ENCODE peak calls at places on chromosomes 3 and 15, in eight cellular contexts. Y is GM23338, W is NT2/D1, F is right atrium auricular region, L is stomach, C is thyroid gland, U is heart right ventricle, B is choroid plexus epithelial cell. O is an unnamed sample.
A peak's percentile ranks its signal among the peaks of the same experiment; 100 is the strongest.

GRCh38 chr3:192727032-192727847 is at the start of gene FGF12:
- DNase-seq in Y (peak; percentile 96), W (peak; percentile 84), F (peak; percentile 77), L (peak; percentile 55), C (peak; percentile 75), U (peak; percentile 87), B (peak; percentile 12), O (peak; percentile 16)

GRCh38 chr3:69086133-69086722 is 1.5 kb downstream of the ARL6IP5 start:
- DNase-seq in Y (no peak), W (no peak), F (peak; percentile 97), L (peak; percentile 92), C (peak; percentile 80), U (peak; percentile 84), B (peak; percentile 97), O (peak; percentile 91)

GRCh38 chr3:59690886-59691285 is 641.1 kb upstream of the CFAP20DC start:
- DNase-seq in Y (no peak), W (no peak), F (no peak), L (no peak), C (no peak), U (no peak), B (no peak), O (no peak)

GRCh38 chr3:14918356-14918860 is 29.0 kb upstream of the NR2C2 start:
- DNase-seq in Y (no peak), W (no peak), F (no peak), L (no peak), C (no peak), U (no peak), B (no peak), O (no peak)

GRCh38 chr15:100903191-100903590 is 16.0 kb upstream of the LRRK1 start:
- DNase-seq in Y (no peak), W (no peak), F (no peak), L (no peak), C (no peak), U (no peak), B (no peak), O (no peak)

GRCh38 chr3:10600159-10601125 is 95.1 kb upstream of the ATP2B2 start:
- DNase-seq in Y (no peak), W (no peak), F (no peak), L (no peak), C (no peak), U (no peak), B (no peak), O (no peak)

GRCh38 chr15:43776718-43777292 is at the start of gene ELL3:
- DNase-seq in Y (peak; percentile 80), W (peak; percentile 30), F (no peak), L (peak; percentile 84), C (peak; percentile 78), U (peak; percentile 83), B (peak; percentile 52), O (peak; percentile 73)

GRCh38 chr3:71930056-71930991 is 145.4 kb upstream of the PROK2 start:
- DNase-seq in Y (peak; percentile 82), W (peak; percentile 35), F (no peak), L (no peak), C (no peak), U (no peak), B (peak; percentile 74), O (peak; percentile 53)

GRCh38 chr3:126781406-126781805 is 77.4 kb downstream of the CHCHD6 start:
- DNase-seq in Y (no peak), W (no peak), F (no peak), L (no peak), C (no peak), U (no peak), B (no peak), O (no peak)

GRCh38 chr3:101170047-101170771 is 150.2 kb downstream of the IMPG2 start:
- DNase-seq in Y (no peak), W (no peak), F (no peak), L (no peak), C (no peak), U (no peak), B (no peak), O (no peak)

GRCh38 chr3:114121996-114122709 is 56.7 kb downstream of the DRD3 start:
- DNase-seq in Y (no peak), W (peak; percentile 36), F (no peak), L (no peak), C (peak; percentile 3), U (no peak), B (peak; percentile 58), O (peak; percentile 18)

GRCh38 chr15:57559875-57560274 is 31.8 kb upstream of the MYZAP start:
- DNase-seq in Y (peak; percentile 81), W (peak; percentile 43), F (peak; percentile 81), L (peak; percentile 84), C (peak; percentile 68), U (peak; percentile 73), B (peak; percentile 48), O (peak; percentile 61)

GRCh38 chr15:38378162-38378560 is 75.8 kb upstream of the FAM98B start:
- DNase-seq in Y (no peak), W (no peak), F (peak; percentile 74), L (peak; percentile 69), C (peak; percentile 7), U (peak; percentile 66), B (peak; percentile 67), O (peak; percentile 20)

GRCh38 chr15:96348112-96349027 is 17.9 kb downstream of the NR2F2 start:
- DNase-seq in Y (peak; percentile 66), W (no peak), F (no peak), L (no peak), C (no peak), U (no peak), B (peak; percentile 68), O (no peak)

GRCh38 chr15:77493324-77493907 is 72.7 kb downstream of the HMG20A start:
- DNase-seq in Y (no peak), W (no peak), F (no peak), L (no peak), C (no peak), U (no peak), B (peak; percentile 28), O (no peak)

GRCh38 chr15:93614446-93615104 is 525.6 kb upstream of the RGMA start:
- DNase-seq in Y (no peak), W (no peak), F (no peak), L (no peak), C (no peak), U (peak; percentile 60), B (no peak), O (no peak)

GRCh38 chr3:58466899-58467563 is 24.9 kb upstream of the KCTD6 start:
- DNase-seq in Y (no peak), W (no peak), F (no peak), L (no peak), C (no peak), U (no peak), B (no peak), O (no peak)

GRCh38 chr15:45719490-45719889 is 84.7 kb downstream of the SQOR start:
- DNase-seq in Y (peak; percentile 35), W (no peak), F (no peak), L (no peak), C (no peak), U (no peak), B (peak; percentile 84), O (no peak)
- H3K4me3 ChIP-seq in Y (no peak overlapping the region), W (no peak overlapping the region), F (no peak overlapping the region), L (no peak overlapping the region), C (no peak overlapping the region), U (no peak overlapping the region), B (no peak overlapping the region), O (no peak overlapping the region)

GRCh38 chr3:140863481-140864084 is 78.1 kb upstream of the SLC25A36 start:
- DNase-seq in Y (peak; percentile 87), W (peak; percentile 54), F (no peak), L (peak; percentile 49), C (peak; percentile 56), U (no peak), B (peak; percentile 72), O (peak; percentile 20)
- H3K4me3 ChIP-seq in Y (no peak overlapping the region), W (no peak overlapping the region), F (no peak overlapping the region), L (no peak overlapping the region), C (no peak overlapping the region), U (no peak overlapping the region), B (no peak overlapping the region), O (no peak overlapping the region)

DNA sequence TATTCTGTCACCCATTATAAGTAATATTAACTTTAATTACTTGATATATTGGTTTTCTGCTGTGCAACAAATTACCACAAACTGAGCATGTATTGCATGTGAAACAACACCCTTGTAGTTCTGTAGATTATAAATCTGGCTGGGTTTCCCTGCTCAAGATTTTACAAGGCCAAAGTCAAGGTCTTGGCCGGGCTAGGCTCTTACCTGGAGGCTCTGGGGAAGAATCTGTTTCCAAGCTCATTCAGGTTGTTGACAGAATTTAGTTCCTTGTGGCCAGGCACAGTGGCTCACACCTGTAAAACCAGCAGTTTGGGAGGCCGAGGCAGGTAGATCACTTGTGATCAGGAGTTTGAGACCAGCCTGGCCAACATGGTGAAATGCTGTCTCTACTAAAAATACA is 16.3 kb downstream of the TIMMDC1 start:
- DNase-seq in Y (no peak), W (no peak), F (no peak), L (no peak), C (no peak), U (no peak), B (no peak), O (no peak)
- H3K4me3 ChIP-seq in Y (no peak overlapping the region), W (no peak overlapping the region), F (no peak overlapping the region), L (no peak overlapping the region), C (no peak overlapping the region), U (no peak overlapping the region), B (no peak overlapping the region), O (no peak overlapping the region)

GRCh38 chr3:186619787-186620212 is 6.9 kb downstream of the AHSG start:
- DNase-seq in Y (no peak), W (no peak), F (no peak), L (no peak), C (no peak), U (no peak), B (no peak), O (no peak)

GRCh38 chr3:186614597-186615483 is 2.0 kb downstream of the AHSG start:
- DNase-seq in Y (peak; percentile 88), W (peak; percentile 81), F (peak; percentile 83), L (peak; percentile 83), C (peak; percentile 76), U (peak; percentile 65), B (peak; percentile 81), O (peak; percentile 66)

GRCh38 chr3:186618318-186618938 is 5.6 kb downstream of the AHSG start:
- DNase-seq in Y (no peak), W (no peak), F (no peak), L (no peak), C (peak; percentile 12), U (no peak), B (no peak), O (no peak)

GRCh38 chr3:186616299-186616617 is 3.4 kb downstream of the AHSG start:
- DNase-seq in Y (no peak), W (no peak), F (no peak), L (no peak), C (no peak), U (no peak), B (no peak), O (no peak)

DNA sequence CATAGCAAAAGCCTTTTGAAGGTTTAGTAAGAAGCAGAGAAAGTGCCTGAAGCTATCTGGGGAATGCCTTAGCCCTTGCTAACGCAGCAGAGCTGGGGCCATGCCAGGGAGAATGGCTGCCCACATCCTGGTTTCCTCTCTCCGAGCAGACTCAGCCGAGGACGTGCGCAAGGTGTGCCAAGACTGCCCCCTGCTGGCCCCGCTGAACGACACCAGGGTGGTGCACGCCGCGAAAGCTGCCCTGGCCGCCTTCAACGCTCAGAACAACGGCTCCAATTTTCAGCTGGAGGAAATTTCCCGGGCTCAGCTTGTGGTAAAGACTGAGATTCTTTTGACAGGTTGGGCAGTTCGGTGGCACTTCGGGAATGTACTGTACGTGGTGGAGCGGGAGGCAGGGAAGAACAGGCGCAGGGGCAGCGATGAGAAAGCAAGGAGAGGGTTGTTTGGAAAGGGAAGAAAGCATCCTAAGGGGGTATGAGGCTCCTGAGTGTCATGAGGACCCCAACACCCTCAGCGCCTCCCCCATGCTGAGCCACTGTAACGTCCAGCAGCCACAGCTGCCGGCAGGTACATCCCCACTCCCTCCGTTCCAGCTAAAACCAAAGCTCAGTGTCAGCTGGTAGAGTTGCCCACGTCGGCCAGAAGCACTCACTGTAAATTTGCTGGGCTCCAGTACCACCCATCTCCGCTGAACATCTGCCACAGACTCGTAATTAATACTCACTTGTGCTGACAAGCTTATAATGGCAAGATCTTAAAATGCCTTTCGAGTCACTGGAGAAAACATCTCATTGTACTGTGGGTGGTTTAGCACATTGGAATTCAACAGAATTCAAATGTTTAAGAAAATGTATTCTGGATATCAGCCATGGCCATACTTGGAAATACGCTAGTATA is 4.4 kb downstream of the AHSG start:
- DNase-seq in Y (peak; percentile 88), W (peak; percentile 60), F (peak; percentile 80), L (peak; percentile 91), C (peak; percentile 90), U (peak; percentile 82), B (peak; percentile 97), O (peak; percentile 70)
- H3K4me3 ChIP-seq in Y (peak overlapping the region; percentile 19), W (no peak overlapping the region), F (no peak overlapping the region), L (no peak overlapping the region), C (no peak overlapping the region), U (peak overlapping the region; percentile 27), B (peak overlapping the region; percentile 21), O (no peak overlapping the region)